ENCODE peak calls at places on chromosome 1, in ten cellular contexts. G, C, B, Q, A, E, J, Y, Z and D are unnamed samples.

GRCh38 chr1:42744030-42744413 is 4.0 kb upstream of the CLDN19 start:
- DNase-seq in G (no peak), C (no peak), B (no peak), Q (no peak), A (no peak), E (no peak), J (no peak), Y (no peak), Z (no peak), D (no peak)

GRCh38 chr1:107175102-107175501 is 34.3 kb downstream of the NTNG1 start:
- DNase-seq in G (no peak), C (no peak), B (no peak), Q (no peak), A (no peak), E (no peak), J (no peak), Y (no peak), Z (no peak), D (no peak)

GRCh38 chr1:43858324-43858723 is 75.3 kb upstream of the ARTN start:
- DNase-seq in G (peak), C (no peak), B (no peak), Q (peak), A (no peak), E (peak), J (peak), Y (peak), Z (peak), D (peak)

GRCh38 chr1:149917590-149918144 is at the start of gene SV2A:
- DNase-seq in G (peak), C (no peak), B (peak), Q (peak), A (no peak), E (no peak), J (no peak), Y (peak), Z (peak), D (no peak)

GRCh38 chr1:100834779-100835645 is 59.6 kb downstream of the EXTL2 start:
- DNase-seq in G (peak), C (no peak), B (no peak), Q (peak), A (no peak), E (peak), J (peak), Y (peak), Z (peak), D (no peak)

GRCh38 chr1:102566182-102566581 is 542.1 kb downstream of the COL11A1 start:
- DNase-seq in G (no peak), C (no peak), B (no peak), Q (no peak), A (no peak), E (no peak), J (no peak), Y (peak), Z (no peak), D (no peak)

GRCh38 chr1:63004868-63005267 is 220.9 kb downstream of the ATG4C start:
- DNase-seq in G (peak), C (no peak), B (no peak), Q (peak), A (no peak), E (no peak), J (no peak), Y (peak), Z (peak), D (no peak)

GRCh38 chr1:197771388-197771787 is 3.9 kb downstream of the DENND1B start:
- DNase-seq in G (no peak), C (no peak), B (no peak), Q (no peak), A (no peak), E (no peak), J (no peak), Y (no peak), Z (no peak), D (no peak)

GRCh38 chr1:109902204-109902985 is 8.3 kb upstream of the CSF1 start:
- DNase-seq in G (no peak), C (no peak), B (no peak), Q (no peak), A (no peak), E (no peak), J (no peak), Y (no peak), Z (no peak), D (no peak)

DNA sequence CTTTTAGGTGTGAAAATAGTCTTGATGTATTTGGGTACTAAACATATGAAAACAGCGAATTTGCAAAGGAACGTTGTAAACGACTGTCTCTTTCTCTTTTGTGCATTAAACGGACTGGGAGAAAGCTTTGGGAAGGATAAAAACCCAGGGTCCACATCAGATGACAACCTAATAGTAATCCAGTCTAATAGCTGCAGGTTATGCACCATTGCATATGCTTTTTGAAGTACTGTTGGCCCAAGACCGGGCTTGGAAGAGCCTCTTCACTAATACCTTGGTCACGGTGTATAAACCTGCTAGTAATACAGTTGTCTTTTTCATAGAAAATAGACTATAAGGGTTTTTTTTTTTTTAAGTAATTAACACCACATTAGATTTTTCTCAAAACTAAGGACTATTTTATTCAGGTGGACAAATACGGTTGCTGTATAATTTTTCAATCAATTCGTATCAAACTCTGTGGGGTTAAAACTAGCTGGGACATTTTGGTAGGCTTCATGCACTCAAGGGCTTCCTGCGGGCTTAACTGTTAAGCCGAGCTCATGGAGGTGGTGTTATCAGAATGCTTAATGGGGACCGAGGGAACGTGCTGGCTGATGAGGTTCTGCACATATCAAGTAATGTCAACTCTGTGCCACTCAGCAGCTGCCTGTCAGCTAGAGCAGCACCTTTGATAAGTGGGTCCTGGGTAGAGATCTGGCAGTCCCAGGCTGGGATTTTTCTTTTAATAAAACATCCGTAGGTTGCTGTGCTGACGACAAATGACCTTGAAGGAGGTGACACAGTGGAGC is 2.1 kb downstream of the RYR2 start:
- DNase-seq in G (peak), C (no peak), B (no peak), Q (no peak), A (no peak), E (no peak), J (no peak), Y (no peak), Z (no peak), D (no peak)
- H3K4me3 ChIP-seq in G (peak), C (no peak), B (no peak), Q (no peak), A (no peak), E (no peak), J (no peak), Y (no peak), Z (no peak), D (no peak)

DNA sequence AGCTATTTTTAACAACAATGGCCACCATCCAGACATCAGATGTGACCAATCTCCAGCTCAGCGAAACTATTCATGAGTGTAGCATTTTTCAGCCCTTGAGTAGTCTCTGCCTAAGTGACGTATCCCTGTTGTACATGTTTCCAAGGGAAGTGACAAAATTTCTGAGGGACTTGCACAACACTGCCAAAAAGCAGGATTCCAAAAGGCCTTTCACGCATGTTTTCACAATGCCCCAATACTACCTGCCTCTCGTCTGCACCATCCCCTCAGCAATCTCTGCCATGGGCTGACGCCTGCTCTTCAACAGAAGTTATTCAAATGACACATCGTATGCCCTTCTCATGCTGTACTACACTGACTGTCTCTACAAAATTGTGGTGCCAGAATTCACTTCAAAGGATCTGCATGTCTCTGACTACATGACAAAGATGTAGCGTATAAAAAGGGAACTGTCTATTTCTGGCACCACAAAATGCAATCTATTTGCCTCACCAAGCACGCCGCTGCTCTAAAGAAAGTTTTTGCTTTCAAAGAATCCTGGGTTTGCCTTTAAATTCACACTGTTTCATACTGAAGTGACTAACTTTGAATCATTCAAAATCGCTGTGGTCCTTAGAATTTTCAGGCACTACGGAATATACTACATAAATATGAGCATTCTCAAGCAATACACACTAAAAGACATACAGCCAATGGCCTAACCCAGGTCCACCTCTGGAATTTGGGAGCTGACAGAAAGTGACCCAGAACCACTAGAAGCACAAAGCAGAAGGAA is 32.9 kb downstream of the JAK1 start:
- DNase-seq in G (no peak), C (no peak), B (no peak), Q (peak), A (peak), E (peak), J (peak), Y (peak), Z (peak), D (no peak)
- H3K4me3 ChIP-seq in G (no peak), C (no peak), B (no peak), Q (peak), A (no peak), E (no peak), J (peak), Y (peak), Z (peak), D (no peak)

DNA sequence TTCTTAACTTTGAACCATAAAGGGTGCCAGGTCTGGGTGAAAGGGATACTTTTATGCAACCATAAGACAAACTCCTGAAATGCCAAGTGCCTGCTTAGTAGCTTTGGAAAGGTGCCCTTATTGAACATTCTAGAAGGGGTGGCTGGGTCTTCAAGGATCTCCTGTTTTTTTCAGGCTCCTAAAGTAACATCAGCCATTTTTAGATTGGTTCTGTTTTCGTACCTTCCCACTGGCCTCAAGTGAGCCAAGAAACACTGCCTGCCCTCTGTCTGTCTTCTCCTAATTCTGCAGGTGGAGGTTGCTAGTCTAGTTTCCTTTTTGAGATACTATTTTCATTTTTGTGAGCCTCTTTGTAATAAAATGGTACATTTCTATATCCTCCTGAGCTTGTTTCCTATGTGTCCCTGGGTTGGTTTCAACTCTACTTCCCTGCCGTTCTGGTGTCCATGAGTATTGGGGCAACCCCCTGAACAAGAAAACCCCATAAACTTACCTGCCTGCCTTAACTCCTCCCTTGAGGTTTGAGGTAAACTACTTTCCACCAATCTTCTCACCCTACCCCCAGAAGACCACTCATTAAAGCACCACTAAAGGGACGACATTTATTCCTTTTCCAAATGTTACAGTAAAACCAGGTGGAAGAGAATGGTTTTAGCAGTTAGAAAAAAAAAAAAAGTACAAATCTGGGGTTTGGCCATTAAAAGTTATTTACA is 2.6 kb downstream of the MARCKSL1 start:
- DNase-seq in G (no peak), C (no peak), B (no peak), Q (no peak), A (no peak), E (no peak), J (no peak), Y (no peak), Z (no peak), D (no peak)
- H3K4me3 ChIP-seq in G (peak), C (no peak), B (no peak), Q (no peak), A (no peak), E (no peak), J (peak), Y (no peak), Z (no peak), D (no peak)

GRCh38 chr1:164579346-164579745 is 20.4 kb downstream of the PBX1 start:
- DNase-seq in G (no peak), C (no peak), B (no peak), Q (no peak), A (no peak), E (peak), J (no peak), Y (no peak), Z (no peak), D (no peak)

GRCh38 chr1:164577291-164577690 is 18.3 kb downstream of the PBX1 start:
- DNase-seq in G (no peak), C (no peak), B (no peak), Q (no peak), A (no peak), E (no peak), J (no peak), Y (no peak), Z (no peak), D (no peak)

GRCh38 chr1:164576311-164577271 is 17.6 kb downstream of the PBX1 start:
- DNase-seq in G (peak), C (no peak), B (no peak), Q (peak), A (no peak), E (no peak), J (peak), Y (no peak), Z (peak), D (no peak)

GRCh38 chr1:164578474-164579200 is 19.7 kb downstream of the PBX1 start:
- DNase-seq in G (no peak), C (no peak), B (no peak), Q (no peak), A (no peak), E (no peak), J (no peak), Y (no peak), Z (no peak), D (no peak)

DNA sequence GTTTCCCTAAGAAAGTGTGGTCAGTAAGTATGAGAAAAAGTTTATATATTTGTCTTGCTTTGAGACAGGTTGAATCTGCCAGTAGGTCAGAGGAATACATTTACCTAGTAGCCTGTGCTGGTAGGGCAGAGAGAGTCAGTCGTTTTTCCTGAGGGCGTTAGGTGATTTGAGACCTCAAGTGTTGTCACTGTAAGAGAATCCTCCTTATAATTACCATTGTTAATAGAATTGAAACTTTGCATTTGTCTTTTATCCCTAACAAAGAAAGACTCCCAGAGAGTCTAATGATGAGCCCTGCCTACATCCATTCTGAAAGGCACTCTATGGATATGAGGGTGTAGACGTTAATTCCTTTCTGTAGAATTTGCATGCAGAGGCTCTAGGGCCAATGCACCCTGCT is 16.4 kb downstream of the PBX1 start:
- DNase-seq in G (peak), C (no peak), B (no peak), Q (no peak), A (no peak), E (no peak), J (no peak), Y (no peak), Z (no peak), D (no peak)
- H3K4me3 ChIP-seq in G (peak), C (no peak), B (no peak), Q (no peak), A (no peak), E (no peak), J (peak), Y (no peak), Z (no peak), D (no peak)

DNA sequence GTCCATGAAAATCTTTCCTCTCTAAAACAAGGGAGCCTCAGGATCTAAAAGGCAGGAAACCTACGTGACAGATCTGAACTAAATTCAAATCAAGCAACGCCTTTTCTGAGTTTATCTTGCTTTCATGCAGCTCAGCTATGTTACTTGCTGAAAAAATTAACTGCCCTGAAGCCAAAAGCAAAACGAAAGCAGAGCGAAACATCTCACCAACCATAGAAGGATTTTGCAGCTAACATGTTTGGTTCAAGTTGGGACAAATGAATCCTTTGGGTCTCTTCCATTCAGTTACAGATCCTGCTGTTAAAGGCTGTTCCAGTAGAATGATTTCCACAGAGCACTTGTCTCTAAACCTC is 488 bp downstream of the SLC2A5 start:
- DNase-seq in G (no peak), C (no peak), B (no peak), Q (peak), A (no peak), E (no peak), J (no peak), Y (no peak), Z (peak), D (no peak)
- H3K4me3 ChIP-seq in G (no peak), C (peak), B (no peak), Q (no peak), A (peak), E (no peak), J (no peak), Y (no peak), Z (peak), D (no peak)

DNA sequence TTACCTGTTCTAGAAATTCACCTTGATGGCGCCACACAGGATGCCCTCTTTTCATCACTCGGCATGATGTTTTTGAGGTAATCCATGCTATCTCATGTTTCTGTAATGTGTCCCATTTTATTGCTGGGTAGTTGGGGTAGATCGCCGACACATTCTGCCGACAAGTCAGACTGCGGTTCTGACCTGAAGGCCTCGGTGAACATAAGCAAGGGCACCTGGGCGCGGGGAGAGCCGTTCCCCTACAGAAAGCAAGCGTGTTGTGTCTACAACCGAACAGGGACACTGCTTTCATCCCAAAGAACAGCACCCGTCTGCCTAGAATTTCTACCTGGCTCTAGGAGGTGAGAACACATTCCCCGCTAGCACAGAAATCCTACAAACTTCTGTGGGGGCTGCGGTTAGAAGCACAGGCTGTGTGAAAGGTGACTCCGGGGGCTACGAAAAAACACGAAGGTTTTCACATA is 149.2 kb downstream of the PPIAL4G start:
- DNase-seq in G (no peak), C (no peak), B (no peak), Q (no peak), A (no peak), E (no peak), J (no peak), Y (no peak), Z (no peak), D (no peak)
- H3K4me3 ChIP-seq in G (peak), C (peak), B (peak), Q (peak), A (peak), E (peak), J (peak), Y (peak), Z (peak), D (peak)